ENCODE peak calls at places on chromosome 2, in four cellular contexts. G is GM12878, H is H1, E is HepG2. M is an unnamed sample. For H3K4me1, the result is how much of the 10 kb centered on the place peaks cover.

GRCh38 chr2:33210626-33211025 is 263.9 kb downstream of the LTBP1 start:
- DNase-seq in H (no peak), G (no peak), E (no peak), M (peak)

GRCh38 chr2:96164459-96165184 is 19.4 kb upstream of the DUSP2 start:
- DNase-seq in G (peak), H (no peak), E (no peak), M (no peak)

GRCh38 chr2:54709341-54709809 is 14.1 kb upstream of the EML6 start:
- DNase-seq in G (no peak), H (no peak), E (no peak), M (no peak)

GRCh38 chr2:202018950-202019349 is 14.7 kb upstream of the FZD7 start:
- DNase-seq in G (no peak), H (no peak), E (no peak), M (no peak)

GRCh38 chr2:164789986-164790385 is 51.6 kb downstream of the COBLL1 start:
- DNase-seq in G (no peak), H (no peak), E (no peak), M (no peak)

GRCh38 chr2:174688079-174688478 is 76.2 kb downstream of the CHRNA1 start:
- DNase-seq in G (no peak), E (no peak), H (no peak), M (no peak)

GRCh38 chr2:126776701-126777619 is 121.0 kb downstream of the GYPC start:
- DNase-seq in H (peak), G (peak), E (peak), M (peak)

GRCh38 chr2:75607988-75608683 is 38.4 kb upstream of the MRPL19 start:
- DNase-seq in G (no peak), E (peak), H (no peak), M (peak)

GRCh38 chr2:95799892-95800291 is 191.7 kb downstream of the ANKRD36C start:
- DNase-seq in G (no peak), H (no peak), E (no peak), M (no peak)

GRCh38 chr2:127197475-127198385 is 22.4 kb downstream of the CYP27C1 start:
- DNase-seq in H (peak), E (peak), G (peak), M (no peak)

GRCh38 chr2:48696881-48697280 is 58.6 kb downstream of the LHCGR start:
- DNase-seq in E (no peak), G (no peak), H (no peak), M (no peak)
- H3K4me1 ChIP-seq in E (under half), G (under half), H (under half), M (under half)

DNA sequence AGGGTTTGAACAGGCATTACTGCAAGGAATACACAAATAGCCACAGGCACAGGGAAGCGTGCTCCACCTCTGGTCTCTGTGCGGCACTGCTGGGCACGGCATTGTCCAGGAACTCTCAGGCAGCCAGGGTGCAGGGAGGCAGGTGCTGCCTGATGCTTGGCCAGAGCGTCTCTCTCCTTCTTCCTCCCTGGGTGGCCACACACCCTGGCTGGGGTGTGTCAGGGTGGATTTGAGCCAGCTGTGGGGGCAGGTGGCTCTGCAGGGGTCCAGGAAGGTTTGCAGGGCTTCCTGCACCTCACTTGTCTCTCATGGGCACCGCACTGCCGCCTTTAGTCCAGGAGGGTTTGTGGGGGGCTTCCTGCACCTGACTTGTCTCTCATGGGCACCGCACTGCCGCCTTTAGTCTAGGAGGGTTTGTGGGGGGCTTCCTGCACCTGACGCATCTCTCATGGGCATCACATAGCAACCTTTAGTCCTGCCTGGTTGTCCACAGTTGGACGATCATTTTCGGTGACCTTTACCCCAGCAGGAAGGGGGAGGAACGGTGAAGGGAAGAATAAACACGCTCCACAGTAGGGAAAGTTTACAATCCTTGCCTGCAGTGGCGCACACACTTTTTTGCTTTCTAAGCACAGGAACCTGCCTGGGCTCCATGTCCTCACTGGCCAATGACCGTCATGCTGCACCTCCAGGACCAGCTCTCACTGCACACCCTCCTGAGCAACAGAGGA is 332.9 kb downstream of the EIPR1 start:
- DNase-seq in E (peak), H (no peak), G (no peak), M (no peak)
- H3K4me3 ChIP-seq in E (peak), H (no peak), G (no peak), M (no peak)

DNA sequence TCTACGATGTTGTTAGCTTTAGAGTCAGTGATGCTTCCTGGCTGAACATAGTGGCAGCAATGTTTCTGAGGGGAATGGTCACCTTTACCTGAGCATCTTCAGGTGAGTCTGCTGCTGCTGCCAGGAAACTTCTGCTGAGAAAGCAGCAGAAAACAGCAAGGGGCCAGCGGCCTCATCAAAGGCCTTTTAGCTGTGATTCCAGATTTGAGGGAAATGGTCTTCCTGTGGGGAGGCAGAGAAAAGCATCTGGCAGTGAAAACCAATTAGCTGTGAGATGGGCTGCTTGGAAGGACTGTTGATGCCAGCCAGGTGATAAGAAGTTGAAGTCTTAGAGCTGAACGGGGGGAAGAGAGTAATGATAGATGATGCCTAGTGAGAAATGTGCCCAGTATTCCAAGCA is 37.3 kb downstream of the CRIM1 start:
- DNase-seq in G (no peak), H (no peak), E (no peak), M (no peak)
- TF ChIP-seq SUZ12 in G (no peak), H (no peak), E (no peak), M (no peak)

GRCh38 chr2:128305555-128306080 is 13.1 kb downstream of the HS6ST1 start:
- DNase-seq in H (no peak), E (no peak), G (no peak), M (no peak)
- H3K4me1 ChIP-seq in H (under half), E (half or more), G (under half), M (half or more)

GRCh38 chr2:144511222-144511855 is 8.6 kb downstream of the ZEB2 start:
- DNase-seq in H (no peak), E (no peak), G (no peak), M (no peak)

GRCh38 chr2:144513388-144514100 is 6.4 kb downstream of the ZEB2 start:
- DNase-seq in E (no peak), H (no peak), G (no peak), M (no peak)

GRCh38 chr2:144514731-144515424 is 5.0 kb downstream of the ZEB2 start:
- DNase-seq in E (no peak), G (no peak), H (no peak), M (no peak)

GRCh38 chr2:144511945-144512344 is 8.0 kb downstream of the ZEB2 start:
- DNase-seq in G (no peak), E (no peak), H (no peak), M (no peak)

GRCh38 chr2:144512421-144513272 is 7.3 kb downstream of the ZEB2 start:
- DNase-seq in H (no peak), E (no peak), G (no peak), M (no peak)
- H3K4me3 ChIP-seq in H (peak), E (no peak), G (no peak), M (no peak)

M was measured in NT2/D1.